ENCODE peak calls at places on chromosomes 12 and 14, in seven cellular contexts. M is DMS 273 treated with DMSO at 0.1 percent for 48 hours, R is NCI-H1417, N is fibroblast of lung, X is cardiac muscle cell, P is NB4, Y is mesendoderm. D is an unnamed sample.

GRCh38 chr12:1318327-1319031 is 275.9 kb downstream of the FBXL14 start:
- DNase-seq in N (peak), X (peak), R (peak), P (peak), M (peak), Y (peak), D (peak)

GRCh38 chr12:123934829-123935228 is 37.8 kb downstream of the CCDC92 start:
- DNase-seq in N (peak), R (no peak), X (no peak), M (no peak), Y (no peak), P (peak), D (no peak)

GRCh38 chr12:42741771-42742510 is 152.4 kb upstream of the PRICKLE1 start:
- DNase-seq in X (peak), P (no peak), R (no peak), N (peak), M (no peak), Y (peak), D (no peak)

GRCh38 chr12:26056335-26056734 is 68.5 kb downstream of the BHLHE41 start:
- DNase-seq in Y (no peak), R (no peak), N (peak), X (no peak), M (peak), P (no peak), D (no peak)

GRCh38 chr14:35879654-35880249 is 53.6 kb downstream of the BRMS1L start:
- DNase-seq in X (peak), R (peak), P (peak), N (no peak), Y (no peak), M (no peak), D (peak)

GRCh38 chr12:6336859-6337744 is 4.8 kb downstream of the TNFRSF1A start:
- DNase-seq in R (no peak), N (no peak), P (peak), M (no peak), X (no peak), Y (no peak), D (no peak)

GRCh38 chr12:102740157-102741032 is 176.6 kb downstream of the PAH start:
- DNase-seq in X (peak), P (peak), R (peak), Y (peak), M (no peak), N (peak), D (peak)

GRCh38 chr12:14885718-14886201 is at the start of gene MGP:
- DNase-seq in N (peak), Y (no peak), P (no peak), X (no peak), R (no peak), M (peak), D (no peak)

GRCh38 chr14:101966742-101967141 is 2.4 kb downstream of the DYNC1H1 start:
- DNase-seq in X (no peak), P (no peak), R (no peak), M (no peak), Y (no peak), N (no peak), D (no peak)

GRCh38 chr14:72155379-72155993 is 223.3 kb downstream of the RGS6 start:
- DNase-seq in Y (no peak), X (no peak), N (no peak), P (no peak), M (no peak), R (no peak), D (no peak)

GRCh38 chr14:69464829-69465228 is 19.7 kb upstream of the PLEKHD1 start:
- DNase-seq in Y (peak), X (no peak), N (peak), M (no peak), P (no peak), R (no peak), D (no peak)

GRCh38 chr14:104106471-104106991 is 21.0 kb downstream of the ASPG start:
- DNase-seq in Y (no peak), N (no peak), X (no peak), P (no peak), M (no peak), R (no peak), D (no peak)

GRCh38 chr14:88242426-88242825 is 80.6 kb downstream of the KCNK10 start:
- DNase-seq in R (peak), P (no peak), X (no peak), M (no peak), Y (no peak), N (no peak), D (no peak)

GRCh38 chr14:104299993-104300761 is 161.8 kb downstream of the KIF26A start:
- DNase-seq in N (no peak), Y (peak), P (no peak), R (no peak), M (no peak), X (no peak), D (peak)

GRCh38 chr14:103871596-103872480 is 24.5 kb upstream of the PPP1R13B start:
- DNase-seq in Y (peak), X (peak), N (no peak), M (no peak), P (no peak), R (no peak), D (peak)

GRCh38 chr12:608921-609320 is 54.3 kb downstream of the NINJ2 start:
- DNase-seq in N (no peak), Y (no peak), R (no peak), X (no peak), P (no peak), M (no peak), D (no peak)

GRCh38 chr12:56581418-56582145 is 48.5 kb downstream of the BAZ2A start:
- DNase-seq in P (peak), X (no peak), N (peak), R (no peak), M (no peak), Y (peak), D (no peak)

GRCh38 chr12:121894633-121895032 is 6.0 kb downstream of the PSMD9 start:
- DNase-seq in R (no peak), M (no peak), N (peak), X (peak), P (peak), Y (peak), D (peak)

GRCh38 chr14:23435540-23436326 is at the start of gene MYH7:
- DNase-seq in X (peak), Y (no peak), R (no peak), N (no peak), M (no peak), P (no peak), D (peak)

GRCh38 chr12:41013921-41014642 is 174.0 kb upstream of the PDZRN4 start:
- DNase-seq in X (no peak), Y (no peak), M (no peak), P (no peak), N (peak), R (no peak), D (no peak)

GRCh38 chr12:102681747-102682146 is 201.4 kb upstream of the IGF1 start:
- DNase-seq in M (no peak), P (no peak), Y (no peak), X (no peak), N (no peak), R (no peak), D (no peak)

GRCh38 chr12:26770239-26771070 is 62.5 kb downstream of the ITPR2 start:
- DNase-seq in X (no peak), P (no peak), M (no peak), R (no peak), N (no peak), Y (no peak), D (no peak)

GRCh38 chr14:47246367-47246766 is 429.0 kb downstream of the MDGA2 start:
- DNase-seq in X (no peak), R (no peak), M (no peak), N (no peak), Y (no peak), P (no peak), D (no peak)